ENCODE peak calls at places on chromosomes 6 and 20, in eight cellular contexts. P is endothelial cell, R is progenitor cell of endocrine pancreas, E is MM.1S, K is ovary, C is MCF 10A, Y is Calu3, O is fibroblast of mammary gland. D is an unnamed sample.

GRCh38 chr20:45269754-45270270 is 15.4 kb upstream of the SLPI start:
- DNase-seq in P (no peak), R (no peak), E (no peak), K (no peak), C (no peak), Y (no peak), O (no peak), D (no peak)

GRCh38 chr6:25103603-25104002 is 167.8 kb upstream of the RIPOR2 start:
- DNase-seq in P (no peak), R (no peak), E (no peak), K (no peak), C (no peak), Y (no peak), O (no peak), D (no peak)

GRCh38 chr6:40299666-40300065 is 287.5 kb downstream of the LRFN2 start:
- DNase-seq in P (no peak), R (no peak), E (no peak), K (no peak), C (no peak), Y (no peak), O (no peak), D (no peak)

GRCh38 chr20:18722381-18722780 is 91.2 kb upstream of the SCP2D1 start:
- DNase-seq in P (no peak), R (no peak), E (no peak), K (no peak), C (no peak), Y (no peak), O (peak), D (no peak)

GRCh38 chr6:36478051-36478526 is 35.3 kb downstream of the KCTD20 start:
- DNase-seq in P (no peak), R (no peak), E (no peak), K (no peak), C (no peak), Y (no peak), O (no peak), D (no peak)

GRCh38 chr20:20373046-20373706 is 5.3 kb downstream of the INSM1 start:
- DNase-seq in P (no peak), R (no peak), E (no peak), K (no peak), C (peak), Y (no peak), O (peak), D (no peak)

GRCh38 chr6:28537509-28538140 is 11.9 kb downstream of the GPX5 start:
- DNase-seq in P (no peak), R (no peak), E (no peak), K (no peak), C (peak), Y (no peak), O (peak), D (no peak)

GRCh38 chr6:108164815-108165706 is 761 bp upstream of the NR2E1 start:
- DNase-seq in P (no peak), R (no peak), E (no peak), K (no peak), C (no peak), Y (no peak), O (no peak), D (no peak)

GRCh38 chr6:145963216-145964068 is 716 bp downstream of the SHPRH start:
- DNase-seq in P (peak), R (peak), E (peak), K (no peak), C (peak), Y (peak), O (peak), D (peak)

GRCh38 chr6:14144678-14145113 is 27.1 kb downstream of the CD83 start:
- DNase-seq in P (peak), R (peak), E (peak), K (peak), C (peak), Y (peak), O (peak), D (no peak)
- TF ChIP-seq CTCF in P (peak), R (peak), E (peak), K (peak), C (peak), Y (peak), O (peak), D (peak)

DNA sequence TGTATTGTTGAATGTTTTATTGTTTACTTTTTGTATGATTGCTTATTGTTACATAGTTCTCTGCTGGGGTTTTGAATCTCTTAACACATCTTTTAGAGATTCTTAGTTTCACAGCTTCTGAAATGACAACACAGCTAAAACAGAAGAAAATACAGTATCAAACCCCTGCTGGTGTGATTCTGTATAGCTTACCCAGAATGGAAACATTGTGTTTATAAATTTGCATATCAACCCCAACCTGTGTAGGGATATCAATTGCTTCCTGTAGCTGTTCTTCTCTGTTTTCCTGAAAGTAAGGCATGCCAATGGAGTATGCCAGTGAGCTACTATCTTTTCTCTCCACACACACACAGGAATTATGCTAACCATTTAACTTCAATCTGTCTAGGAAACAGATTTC is 64.3 kb upstream of the ID4 start:
- DNase-seq in P (no peak), R (no peak), E (no peak), K (no peak), C (no peak), Y (no peak), O (no peak), D (no peak)
- TF ChIP-seq CTCF in P (peak), R (no peak), E (no peak), K (no peak), C (no peak), Y (no peak), O (no peak), D (peak)

GRCh38 chr6:84779917-84780316 is 15.5 kb upstream of the TBX18 start:
- DNase-seq in P (no peak), R (no peak), E (no peak), K (no peak), C (no peak), Y (no peak), O (no peak), D (no peak)

GRCh38 chr6:84777888-84778287 is 13.5 kb upstream of the TBX18 start:
- DNase-seq in P (no peak), R (no peak), E (no peak), K (no peak), C (peak), Y (no peak), O (peak), D (no peak)

GRCh38 chr6:84776392-84776791 is 12.0 kb upstream of the TBX18 start:
- DNase-seq in P (no peak), R (no peak), E (no peak), K (no peak), C (no peak), Y (no peak), O (no peak), D (no peak)

GRCh38 chr6:84774174-84775158 is 10.1 kb upstream of the TBX18 start:
- DNase-seq in P (peak), R (peak), E (peak), K (peak), C (no peak), Y (peak), O (peak), D (no peak)

DNA sequence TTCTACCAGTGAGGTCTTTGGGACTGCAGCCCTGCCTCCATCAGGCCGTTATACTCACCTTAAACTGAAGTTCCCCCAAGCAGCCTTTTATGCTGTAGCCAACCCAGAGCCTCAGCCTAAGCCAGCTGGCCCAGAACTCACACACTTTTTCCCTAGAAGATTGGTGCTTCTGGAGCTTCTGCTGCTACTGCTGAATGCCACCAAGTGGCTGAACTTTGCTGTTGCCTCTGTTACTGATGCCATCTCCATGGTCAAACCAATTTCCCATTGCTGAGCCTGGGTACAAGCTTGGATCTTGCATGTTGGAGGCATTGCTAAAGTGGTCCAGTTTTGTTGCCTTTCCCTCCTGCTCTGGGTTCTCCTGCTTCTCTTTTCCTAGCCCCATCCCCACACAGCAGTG is 15.0 kb upstream of the TBX18 start:
- DNase-seq in P (no peak), R (no peak), E (no peak), K (no peak), C (peak), Y (no peak), O (no peak), D (no peak)
- TF ChIP-seq CTCF in P (peak), R (no peak), E (no peak), K (no peak), C (peak), Y (no peak), O (peak), D (no peak)

DNA sequence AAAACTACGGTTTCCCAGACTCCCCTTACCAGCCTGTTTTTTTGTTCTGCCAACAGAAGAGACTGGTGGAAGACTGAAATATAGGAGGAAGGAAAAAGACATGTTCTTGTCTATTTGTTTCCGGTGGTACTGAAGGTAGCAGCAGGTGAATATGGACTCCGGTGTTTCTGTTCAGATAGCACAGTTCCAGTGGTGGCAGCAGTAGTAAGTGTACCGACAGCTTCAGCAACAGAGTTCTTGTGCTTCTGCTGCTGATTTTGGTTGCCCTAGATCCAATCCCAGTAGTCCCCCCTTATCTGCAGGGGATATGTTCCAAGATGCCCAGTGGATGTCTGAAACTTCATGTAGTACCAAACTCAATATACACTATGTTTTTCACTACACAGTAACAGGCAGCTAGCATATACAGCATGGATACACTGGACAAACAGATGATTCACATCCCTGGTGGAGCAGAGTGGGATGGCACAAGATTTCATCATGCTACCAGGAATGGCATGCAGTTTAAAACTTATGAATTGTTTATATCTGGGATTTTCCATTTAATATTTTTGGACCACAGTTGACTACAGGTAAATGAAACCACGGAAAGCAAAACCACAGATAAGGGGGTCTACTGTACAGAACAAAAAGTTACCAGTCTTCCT is 301.8 kb downstream of the BTBD9 start:
- DNase-seq in P (no peak), R (no peak), E (no peak), K (no peak), C (peak), Y (peak), O (peak), D (no peak)
- TF ChIP-seq CTCF in P (no peak), R (no peak), E (no peak), K (no peak), C (peak), Y (no peak), O (peak), D (peak)

GRCh38 chr6:82686719-82687118 is 323.1 kb downstream of the TPBG start:
- DNase-seq in P (no peak), R (no peak), E (no peak), K (no peak), C (no peak), Y (no peak), O (no peak), D (no peak)

GRCh38 chr6:82691997-82692396 is 328.4 kb downstream of the TPBG start:
- DNase-seq in P (no peak), R (no peak), E (no peak), K (no peak), C (no peak), Y (no peak), O (no peak), D (no peak)

GRCh38 chr6:82687855-82688254 is 324.2 kb downstream of the TPBG start:
- DNase-seq in P (no peak), R (no peak), E (no peak), K (no peak), C (no peak), Y (no peak), O (no peak), D (no peak)

GRCh38 chr6:82690283-82690682 is 326.7 kb downstream of the TPBG start:
- DNase-seq in P (no peak), R (no peak), E (no peak), K (no peak), C (no peak), Y (no peak), O (no peak), D (no peak)
- TF ChIP-seq CTCF in P (no peak), R (no peak), E (no peak), K (no peak), C (no peak), Y (no peak), O (no peak), D (no peak)

GRCh38 chr6:135254471-135254870 is 73.4 kb downstream of the MYB start:
- DNase-seq in P (no peak), R (no peak), E (no peak), K (no peak), C (no peak), Y (no peak), O (no peak), D (no peak)

GRCh38 chr6:135256866-135257265 is 75.8 kb downstream of the MYB start:
- DNase-seq in P (no peak), R (no peak), E (no peak), K (no peak), C (no peak), Y (no peak), O (peak), D (no peak)

GRCh38 chr6:135258970-135259369 is 77.9 kb downstream of the MYB start:
- DNase-seq in P (no peak), R (no peak), E (no peak), K (no peak), C (no peak), Y (peak), O (no peak), D (no peak)

GRCh38 chr6:135260612-135261011 is 79.5 kb downstream of the MYB start:
- DNase-seq in P (no peak), R (no peak), E (no peak), K (no peak), C (no peak), Y (no peak), O (no peak), D (no peak)

DNA sequence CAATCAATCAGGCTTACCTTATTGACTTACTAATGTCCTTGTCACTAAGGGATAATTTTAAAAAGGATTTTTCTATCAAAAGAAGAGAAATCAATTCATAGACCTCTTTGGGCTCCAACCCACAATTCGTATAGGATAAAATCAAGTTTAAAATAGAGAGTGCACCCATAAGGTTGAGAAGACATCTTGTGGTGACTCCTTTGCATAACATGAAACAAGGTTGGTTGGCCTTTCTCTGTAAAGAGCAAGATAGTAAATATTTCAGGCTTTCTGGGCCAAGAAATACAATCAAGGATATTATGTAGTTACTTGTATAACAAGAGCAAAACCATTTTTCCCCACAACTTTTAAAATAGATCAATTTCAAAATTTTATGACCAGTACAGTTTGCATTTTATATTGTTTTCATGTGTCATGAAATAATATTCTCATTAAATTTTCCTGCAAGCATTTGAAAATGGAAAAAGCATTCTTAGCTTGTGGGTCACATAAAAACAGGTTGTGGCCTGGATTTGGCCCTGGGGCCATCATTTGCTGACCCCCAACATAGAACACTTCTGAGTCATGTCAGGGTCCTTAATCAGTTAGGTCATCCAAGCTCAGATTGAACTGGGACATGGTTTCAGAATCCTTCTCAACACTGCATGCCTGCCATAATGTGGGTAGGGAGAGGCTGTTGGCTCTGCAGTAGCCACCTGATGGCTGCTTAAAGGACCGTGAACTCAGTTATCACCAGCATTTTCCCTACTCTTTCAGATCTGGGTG is 76.7 kb downstream of the MYB start:
- DNase-seq in P (no peak), R (no peak), E (peak), K (no peak), C (peak), Y (no peak), O (no peak), D (no peak)
- TF ChIP-seq CTCF in P (no peak), R (no peak), E (peak), K (no peak), C (no peak), Y (no peak), O (peak), D (no peak)

GRCh38 chr6:94636780-94637385 is 940.5 kb upstream of the MANEA start:
- DNase-seq in P (peak), R (no peak), E (no peak), K (no peak), C (peak), Y (no peak), O (no peak), D (no peak)
- TF ChIP-seq CTCF in P (no peak), R (peak), E (peak), K (no peak), C (peak), Y (no peak), O (no peak), D (peak)